ENCODE peak calls at places on chromosomes 2 and 18, in nine cellular contexts. One of them, this sample, is unnamed.

GRCh38 chr2:147101906-147102790 is 742.7 kb upstream of the ACVR2A start:
- DNase-seq in lung: no peak
- DNase-seq in suprapubic skin: no peak
- DNase-seq in mammary epithelial cell: no peak
- DNase-seq in CD8-positive, alpha-beta memory T cell: no peak
- DNase-seq in fibroblast of lung: peak; percentile 56
- DNase-seq in thyroid gland: no peak
- DNase-seq in A549: no peak
- DNase-seq in right cardiac atrium: peak; percentile 9
- DNase-seq in this sample: no peak

GRCh38 chr2:104733544-104733943 is 120.4 kb upstream of the POU3F3 start:
- DNase-seq in lung: no peak
- DNase-seq in suprapubic skin: no peak
- DNase-seq in mammary epithelial cell: no peak
- DNase-seq in CD8-positive, alpha-beta memory T cell: no peak
- DNase-seq in fibroblast of lung: no peak
- DNase-seq in thyroid gland: no peak
- DNase-seq in A549: peak; percentile 7
- DNase-seq in right cardiac atrium: peak; percentile 15
- DNase-seq in this sample: no peak

GRCh38 chr2:60554649-60555065 is 1.2 kb upstream of the BCL11A start:
- DNase-seq in lung: no peak
- DNase-seq in suprapubic skin: no peak
- DNase-seq in mammary epithelial cell: no peak
- DNase-seq in CD8-positive, alpha-beta memory T cell: no peak
- DNase-seq in fibroblast of lung: no peak
- DNase-seq in thyroid gland: peak; percentile 73
- DNase-seq in A549: no peak
- DNase-seq in right cardiac atrium: no peak
- DNase-seq in this sample: no peak

GRCh38 chr2:54589340-54590215 is 133.5 kb downstream of the SPTBN1 start:
- DNase-seq in lung: no peak
- DNase-seq in suprapubic skin: no peak
- DNase-seq in mammary epithelial cell: no peak
- DNase-seq in CD8-positive, alpha-beta memory T cell: no peak
- DNase-seq in fibroblast of lung: peak; percentile 30
- DNase-seq in thyroid gland: no peak
- DNase-seq in A549: no peak
- DNase-seq in right cardiac atrium: no peak
- DNase-seq in this sample: no peak

GRCh38 chr2:234002281-234002680 is 48.2 kb upstream of the SPP2 start:
- DNase-seq in lung: no peak
- DNase-seq in suprapubic skin: no peak
- DNase-seq in mammary epithelial cell: no peak
- DNase-seq in CD8-positive, alpha-beta memory T cell: no peak
- DNase-seq in fibroblast of lung: no peak
- DNase-seq in thyroid gland: no peak
- DNase-seq in A549: no peak
- DNase-seq in right cardiac atrium: no peak
- DNase-seq in this sample: no peak

GRCh38 chr2:182367401-182367800 is 59.4 kb downstream of the PDE1A start:
- DNase-seq in lung: no peak
- DNase-seq in suprapubic skin: no peak
- DNase-seq in mammary epithelial cell: no peak
- DNase-seq in CD8-positive, alpha-beta memory T cell: no peak
- DNase-seq in fibroblast of lung: no peak
- DNase-seq in thyroid gland: no peak
- DNase-seq in A549: no peak
- DNase-seq in right cardiac atrium: no peak
- DNase-seq in this sample: no peak

GRCh38 chr2:71672640-71673401 is 219.5 kb downstream of the DYSF start:
- DNase-seq in lung: no peak
- DNase-seq in suprapubic skin: no peak
- DNase-seq in mammary epithelial cell: no peak
- DNase-seq in CD8-positive, alpha-beta memory T cell: no peak
- DNase-seq in fibroblast of lung: no peak
- DNase-seq in thyroid gland: no peak
- DNase-seq in A549: no peak
- DNase-seq in right cardiac atrium: no peak
- DNase-seq in this sample: peak; percentile 42

GRCh38 chr2:222033541-222033940 is 265.3 kb downstream of the PAX3 start:
- DNase-seq in lung: no peak
- DNase-seq in suprapubic skin: no peak
- DNase-seq in mammary epithelial cell: peak; percentile 11
- DNase-seq in CD8-positive, alpha-beta memory T cell: no peak
- DNase-seq in fibroblast of lung: no peak
- DNase-seq in thyroid gland: no peak
- DNase-seq in A549: no peak
- DNase-seq in right cardiac atrium: no peak
- DNase-seq in this sample: no peak

DNA sequence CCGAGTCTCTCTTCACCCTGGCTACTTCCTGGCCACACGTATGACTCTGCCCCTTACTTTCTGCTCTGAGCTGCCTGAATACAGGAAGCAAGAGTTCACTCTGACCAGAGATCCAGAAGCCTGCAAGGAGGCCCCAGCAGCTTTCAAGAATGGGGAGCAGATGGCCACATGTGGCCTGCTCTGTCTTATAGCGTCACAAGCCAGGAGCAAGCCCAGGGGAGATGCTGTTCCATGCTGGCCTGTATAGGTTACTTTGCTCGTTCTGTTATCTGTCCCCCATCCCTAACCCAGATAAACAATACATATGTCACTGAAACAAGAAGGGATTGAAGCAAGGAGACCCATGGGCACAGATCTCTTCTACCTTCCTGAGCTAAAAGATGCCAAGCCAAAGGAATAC is 4.3 kb downstream of the PNKD start:
- DNase-seq in lung: no peak
- DNase-seq in suprapubic skin: no peak
- DNase-seq in mammary epithelial cell: no peak
- DNase-seq in CD8-positive, alpha-beta memory T cell: no peak
- DNase-seq in fibroblast of lung: no peak
- DNase-seq in thyroid gland: no peak
- DNase-seq in A549: no peak
- DNase-seq in right cardiac atrium: no peak
- DNase-seq in this sample: no peak
- H3K4me1 ChIP-seq in lung: peaks cover 5% of the 10 kb centered on the region
- H3K4me1 ChIP-seq in suprapubic skin: peaks cover 56% of the 10 kb centered on the region
- H3K4me1 ChIP-seq in mammary epithelial cell: peaks cover 17% of the 10 kb centered on the region
- H3K4me1 ChIP-seq in CD8-positive, alpha-beta memory T cell: peaks cover 26% of the 10 kb centered on the region
- H3K4me1 ChIP-seq in fibroblast of lung: peaks cover 11% of the 10 kb centered on the region
- H3K4me1 ChIP-seq in thyroid gland: peaks cover 40% of the 10 kb centered on the region
- H3K4me1 ChIP-seq in A549: peaks cover 21% of the 10 kb centered on the region
- H3K4me1 ChIP-seq in right cardiac atrium: peaks cover 3% of the 10 kb centered on the region
- H3K4me1 ChIP-seq in this sample: peaks cover 16% of the 10 kb centered on the region

DNA sequence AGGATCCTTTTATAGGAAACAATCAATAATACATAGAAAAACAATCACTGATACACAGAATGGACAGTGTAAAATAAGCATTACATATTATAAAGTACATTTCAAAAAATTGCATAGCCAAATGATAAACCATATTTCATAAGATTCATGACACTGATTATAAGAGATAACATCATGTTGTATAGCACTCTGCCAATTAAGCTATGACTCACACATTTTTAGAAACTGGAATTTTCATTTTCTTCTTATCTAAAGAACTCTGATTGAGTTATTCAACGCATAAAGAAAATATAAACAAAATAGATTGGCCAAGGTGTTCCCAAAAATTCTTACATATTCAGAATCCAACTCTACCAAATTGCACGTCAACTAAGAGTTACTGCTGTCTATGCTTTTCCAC is 5.9 kb downstream of the EPB41L3 start:
- DNase-seq in lung: no peak
- DNase-seq in suprapubic skin: no peak
- DNase-seq in mammary epithelial cell: no peak
- DNase-seq in CD8-positive, alpha-beta memory T cell: no peak
- DNase-seq in fibroblast of lung: no peak
- DNase-seq in thyroid gland: no peak
- DNase-seq in A549: no peak
- DNase-seq in right cardiac atrium: no peak
- DNase-seq in this sample: no peak
- H3K27ac ChIP-seq in lung: no peak overlapping the region
- H3K27ac ChIP-seq in suprapubic skin: no peak overlapping the region
- H3K27ac ChIP-seq in mammary epithelial cell: no peak overlapping the region
- H3K27ac ChIP-seq in CD8-positive, alpha-beta memory T cell: no peak overlapping the region
- H3K27ac ChIP-seq in fibroblast of lung: no peak overlapping the region
- H3K27ac ChIP-seq in thyroid gland: no peak overlapping the region
- H3K27ac ChIP-seq in A549: no peak overlapping the region
- H3K27ac ChIP-seq in right cardiac atrium: no peak overlapping the region
- H3K27ac ChIP-seq in this sample: no peak overlapping the region

GRCh38 chr2:134262666-134263065 is 8.8 kb downstream of the MGAT5 start:
- DNase-seq in lung: no peak
- DNase-seq in suprapubic skin: no peak
- DNase-seq in mammary epithelial cell: no peak
- DNase-seq in CD8-positive, alpha-beta memory T cell: no peak
- DNase-seq in fibroblast of lung: no peak
- DNase-seq in thyroid gland: no peak
- DNase-seq in A549: no peak
- DNase-seq in right cardiac atrium: no peak
- DNase-seq in this sample: no peak

GRCh38 chr2:134259571-134259970 is 5.7 kb downstream of the MGAT5 start:
- DNase-seq in lung: no peak
- DNase-seq in suprapubic skin: no peak
- DNase-seq in mammary epithelial cell: no peak
- DNase-seq in CD8-positive, alpha-beta memory T cell: no peak
- DNase-seq in fibroblast of lung: no peak
- DNase-seq in thyroid gland: no peak
- DNase-seq in A549: no peak
- DNase-seq in right cardiac atrium: no peak
- DNase-seq in this sample: no peak

GRCh38 chr2:134258684-134259408 is 5.0 kb downstream of the MGAT5 start:
- DNase-seq in lung: no peak
- DNase-seq in suprapubic skin: no peak
- DNase-seq in mammary epithelial cell: no peak
- DNase-seq in CD8-positive, alpha-beta memory T cell: peak; percentile 82
- DNase-seq in fibroblast of lung: no peak
- DNase-seq in thyroid gland: no peak
- DNase-seq in A549: no peak
- DNase-seq in right cardiac atrium: peak; percentile 47
- DNase-seq in this sample: no peak

GRCh38 chr2:134260726-134261125 is 6.9 kb downstream of the MGAT5 start:
- DNase-seq in lung: no peak
- DNase-seq in suprapubic skin: no peak
- DNase-seq in mammary epithelial cell: peak; percentile 17
- DNase-seq in CD8-positive, alpha-beta memory T cell: no peak
- DNase-seq in fibroblast of lung: peak; percentile 94
- DNase-seq in thyroid gland: no peak
- DNase-seq in A549: no peak
- DNase-seq in right cardiac atrium: peak; percentile 26
- DNase-seq in this sample: no peak

DNA sequence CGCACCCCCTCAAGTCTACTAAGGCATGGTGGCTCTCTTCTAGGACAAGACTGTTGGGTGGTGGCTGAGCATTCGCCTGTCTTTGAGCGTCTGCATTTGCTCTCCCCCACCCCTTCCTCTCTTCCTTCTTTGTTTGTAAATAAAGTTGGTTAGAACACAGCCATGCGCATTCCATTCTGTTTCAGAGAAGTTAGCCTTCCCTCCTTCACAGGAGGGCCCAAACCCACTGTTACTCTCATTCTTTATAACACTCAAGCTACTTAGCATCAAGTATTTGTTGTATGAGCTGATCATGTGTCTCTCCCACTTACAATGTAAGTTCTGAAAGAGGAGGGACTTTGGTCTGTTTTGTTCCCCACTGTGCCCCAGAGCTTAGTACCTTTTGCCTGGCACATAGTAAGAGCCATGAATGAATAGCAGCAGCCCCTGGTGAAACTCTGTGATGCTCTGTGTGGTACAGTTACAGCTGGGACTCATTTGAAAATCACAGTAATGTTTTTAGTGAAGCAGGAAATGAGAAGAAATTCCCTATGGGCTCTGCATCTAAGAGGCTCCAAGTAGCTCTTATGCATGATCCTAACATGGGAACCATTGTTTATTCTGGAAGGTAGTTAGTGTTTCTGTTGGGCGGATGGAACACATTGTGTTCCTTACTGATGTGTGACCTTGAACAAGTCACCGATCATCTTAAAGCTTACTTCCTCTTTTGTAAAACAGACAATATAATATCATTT is 7.7 kb downstream of the MGAT5 start:
- DNase-seq in lung: no peak
- DNase-seq in suprapubic skin: no peak
- DNase-seq in mammary epithelial cell: no peak
- DNase-seq in CD8-positive, alpha-beta memory T cell: no peak
- DNase-seq in fibroblast of lung: no peak
- DNase-seq in thyroid gland: no peak
- DNase-seq in A549: no peak
- DNase-seq in right cardiac atrium: no peak
- DNase-seq in this sample: no peak
- H3K4me1 ChIP-seq in lung: peaks cover 31% of the 10 kb centered on the region
- H3K4me1 ChIP-seq in suprapubic skin: peaks cover 27% of the 10 kb centered on the region
- H3K4me1 ChIP-seq in mammary epithelial cell: no peaks in the 10 kb centered on the region
- H3K4me1 ChIP-seq in CD8-positive, alpha-beta memory T cell: peaks cover 66% of the 10 kb centered on the region
- H3K4me1 ChIP-seq in fibroblast of lung: peaks cover 31% of the 10 kb centered on the region
- H3K4me1 ChIP-seq in thyroid gland: peaks cover 11% of the 10 kb centered on the region
- H3K4me1 ChIP-seq in A549: no peaks in the 10 kb centered on the region
- H3K4me1 ChIP-seq in right cardiac atrium: peaks cover 36% of the 10 kb centered on the region
- H3K4me1 ChIP-seq in this sample: peaks cover 15% of the 10 kb centered on the region

DNA sequence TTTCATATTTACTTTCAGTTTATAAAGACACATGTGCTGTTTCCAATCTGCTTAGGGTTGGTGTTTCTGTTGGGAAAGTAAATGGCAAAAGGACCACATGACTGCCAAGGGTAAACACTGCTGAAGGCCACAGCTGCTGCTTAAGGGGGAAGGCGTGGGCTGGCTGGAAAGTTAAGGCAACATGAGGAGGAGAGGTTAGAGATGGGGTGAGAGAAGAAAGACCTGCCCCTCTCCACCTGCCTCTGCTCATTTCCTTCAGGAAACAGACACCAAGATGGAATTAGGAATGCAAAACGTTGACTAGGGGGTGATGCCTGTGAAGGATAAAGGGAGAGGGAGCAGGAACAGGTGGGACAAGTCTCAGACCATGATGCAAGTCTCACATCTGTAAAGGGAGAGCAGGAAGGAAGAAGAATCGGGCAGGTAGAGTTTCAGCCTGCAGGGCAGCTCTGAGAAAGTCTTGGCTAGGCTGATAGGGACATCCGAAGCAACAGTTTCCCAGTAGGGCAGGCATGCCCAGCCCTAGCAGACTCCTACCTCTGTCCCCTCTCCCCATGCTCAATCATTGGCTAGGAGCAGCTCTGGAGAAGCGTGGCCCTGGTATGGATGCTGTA is 86.0 kb downstream of the CDC42EP3 start:
- DNase-seq in lung: no peak
- DNase-seq in suprapubic skin: no peak
- DNase-seq in mammary epithelial cell: peak; percentile 13
- DNase-seq in CD8-positive, alpha-beta memory T cell: no peak
- DNase-seq in fibroblast of lung: peak; percentile 72
- DNase-seq in thyroid gland: no peak
- DNase-seq in A549: no peak
- DNase-seq in right cardiac atrium: no peak
- DNase-seq in this sample: no peak
- H3K27ac ChIP-seq in lung: no peak overlapping the region
- H3K27ac ChIP-seq in suprapubic skin: peak overlapping the region; percentile 72
- H3K27ac ChIP-seq in mammary epithelial cell: peak overlapping the region; percentile 50
- H3K27ac ChIP-seq in CD8-positive, alpha-beta memory T cell: peak overlapping the region; percentile 51
- H3K27ac ChIP-seq in fibroblast of lung: no peak overlapping the region
- H3K27ac ChIP-seq in thyroid gland: no peak overlapping the region
- H3K27ac ChIP-seq in A549: peak overlapping the region; percentile 69
- H3K27ac ChIP-seq in right cardiac atrium: no peak overlapping the region
- H3K27ac ChIP-seq in this sample: no peak overlapping the region

GRCh38 chr2:95272299-95272751 is 1.9 kb upstream of the PROM2 start:
- DNase-seq in lung: no peak
- DNase-seq in suprapubic skin: peak; percentile 32
- DNase-seq in mammary epithelial cell: no peak
- DNase-seq in CD8-positive, alpha-beta memory T cell: peak; percentile 28
- DNase-seq in fibroblast of lung: no peak
- DNase-seq in thyroid gland: no peak
- DNase-seq in A549: no peak
- DNase-seq in right cardiac atrium: no peak
- DNase-seq in this sample: no peak
- H3K4me1 ChIP-seq in lung: no peaks in the 10 kb centered on the region
- H3K4me1 ChIP-seq in suprapubic skin: peaks cover 38% of the 10 kb centered on the region
- H3K4me1 ChIP-seq in mammary epithelial cell: peaks cover 41% of the 10 kb centered on the region
- H3K4me1 ChIP-seq in CD8-positive, alpha-beta memory T cell: no peaks in the 10 kb centered on the region
- H3K4me1 ChIP-seq in fibroblast of lung: no peaks in the 10 kb centered on the region
- H3K4me1 ChIP-seq in thyroid gland: peaks cover 34% of the 10 kb centered on the region
- H3K4me1 ChIP-seq in A549: no peaks in the 10 kb centered on the region
- H3K4me1 ChIP-seq in right cardiac atrium: no peaks in the 10 kb centered on the region
- H3K4me1 ChIP-seq in this sample: no peaks in the 10 kb centered on the region

This sample was measured in SJSA1.